ENCODE peak calls at places on chromosomes 3 and 15, in four cellular contexts. J is left lung; B is endothelial cell of umbilical vein; G is CD4-positive, alpha-beta memory T cell. V is an unnamed sample.
A peak's percentile ranks its signal among the peaks of the same experiment; 100 is the strongest.

GRCh38 chr15:71807691-71808091 is 2.7 kb upstream of the NR2E3 start:
- DNase-seq in J (no peak), B (no peak), G (no peak), V (no peak)

GRCh38 chr3:149382518-149382917 is 5.1 kb upstream of the TM4SF1 start:
- DNase-seq in J (no peak), B (no peak), G (no peak), V (no peak)

GRCh38 chr3:143731776-143732175 is 116.5 kb downstream of the SLC9A9 start:
- DNase-seq in J (no peak), B (no peak), G (no peak), V (no peak)

GRCh38 chr3:94076055-94076454 is 13.2 kb downstream of the NSUN3 start:
- DNase-seq in J (no peak), B (no peak), G (no peak), V (no peak)

GRCh38 chr3:188489639-188490405 is 335.9 kb downstream of the LPP start:
- DNase-seq in J (no peak), B (no peak), G (no peak), V (no peak)

GRCh38 chr15:74259821-74260502 is 23.8 kb downstream of the CCDC33 start:
- DNase-seq in J (peak; percentile 30), B (no peak), G (no peak), V (no peak)

GRCh38 chr3:125202197-125202596 is 10.4 kb downstream of the SLC12A8 start:
- DNase-seq in J (no peak), B (no peak), G (no peak), V (no peak)

GRCh38 chr15:42457445-42458442 is 33.2 kb downstream of the ZNF106 start:
- DNase-seq in J (no peak), B (peak; percentile 83), G (no peak), V (no peak)

GRCh38 chr15:60392986-60393811 is 4.6 kb downstream of the ANXA2 start:
- DNase-seq in J (no peak), B (peak; percentile 94), G (no peak), V (no peak)

GRCh38 chr3:110946810-110947209 is 124.8 kb upstream of the NECTIN3 start:
- DNase-seq in J (no peak), B (no peak), G (no peak), V (no peak)

GRCh38 chr15:41513282-41514227 is at the start of gene LTK:
- DNase-seq in J (no peak), B (no peak), G (peak; percentile 50), V (no peak)

GRCh38 chr3:15287565-15288330 is 44.6 kb downstream of the SH3BP5 start:
- DNase-seq in J (peak; percentile 49), B (no peak), G (no peak), V (no peak)

GRCh38 chr3:133269393-133269792 is 130.5 kb upstream of the BFSP2 start:
- DNase-seq in J (no peak), B (no peak), G (no peak), V (no peak)

GRCh38 chr15:38996111-38996541 is 431.5 kb upstream of the RASGRP1 start:
- DNase-seq in J (no peak), B (peak; percentile 96), G (no peak), V (no peak)

GRCh38 chr3:69451594-69451993 is 65.7 kb upstream of the FRMD4B start:
- DNase-seq in J (no peak), B (peak; percentile 35), G (no peak), V (no peak)

GRCh38 chr3:143951351-143951971 is 20.2 kb upstream of the DIPK2A start:
- DNase-seq in J (no peak), B (peak; percentile 49), G (no peak), V (no peak)

GRCh38 chr3:12483364-12483763 is 916 bp upstream of the TSEN2 start:
- DNase-seq in J (no peak), B (no peak), G (no peak), V (no peak)

GRCh38 chr3:12959838-12960378 is 113.3 kb downstream of the IQSEC1 start:
- DNase-seq in J (peak; percentile 82), B (peak; percentile 39), G (no peak), V (no peak)

GRCh38 chr3:183988216-183988790 is 29.4 kb downstream of the ABCC5 start:
- DNase-seq in J (no peak), B (no peak), G (no peak), V (no peak)

GRCh38 chr15:99466701-99467337 is 99.0 kb upstream of the MEF2A start:
- DNase-seq in J (no peak), B (peak; percentile 26), G (no peak), V (no peak)

GRCh38 chr15:69080203-69080957 is 65.9 kb downstream of the NOX5 start:
- DNase-seq in J (no peak), B (peak; percentile 72), G (no peak), V (no peak)

GRCh38 chr3:52406231-52406661 is 38.7 kb downstream of the SEMA3G start:
- DNase-seq in J (no peak), B (no peak), G (peak; percentile 28), V (no peak)

GRCh38 chr3:113214917-113215595 is 3.7 kb downstream of the BOC start:
- DNase-seq in J (no peak), B (no peak), G (no peak), V (no peak)

GRCh38 chr3:170258105-170258487 is 35.9 kb downstream of the PRKCI start:
- DNase-seq in J (no peak), B (no peak), G (no peak), V (no peak)

GRCh38 chr3:187587012-187587544 is 83.1 kb downstream of the SST start:
- DNase-seq in J (no peak), B (no peak), G (no peak), V (no peak)

GRCh38 chr15:69089258-69089657 is 71.2 kb upstream of the GLCE start:
- DNase-seq in J (no peak), B (no peak), G (no peak), V (no peak)

GRCh38 chr3:186360779-186361178 is 1.3 kb downstream of the DGKG start:
- DNase-seq in J (peak; percentile 87), B (no peak), G (no peak), V (no peak)

GRCh38 chr15:90394702-90395442 is 6.8 kb downstream of the IQGAP1 start:
- DNase-seq in J (no peak), B (no peak), G (no peak), V (no peak)

GRCh38 chr15:74790080-74790916 is 8.4 kb downstream of the CSK start:
- DNase-seq in J (peak; percentile 86), B (no peak), G (peak; percentile 76), V (no peak)

GRCh38 chr3:23966308-23966707 is 21.2 kb downstream of the NR1D2 start:
- DNase-seq in J (no peak), B (peak; percentile 70), G (no peak), V (no peak)

GRCh38 chr3:71325715-71326114 is 257.8 kb downstream of the FOXP1 start:
- DNase-seq in J (no peak), B (no peak), G (no peak), V (no peak)

GRCh38 chr15:86620113-86620512 is 540.4 kb downstream of the AGBL1 start:
- DNase-seq in J (no peak), B (no peak), G (no peak), V (no peak)

GRCh38 chr3:196189608-196190347 is 21.4 kb downstream of the ZDHHC19 start:
- DNase-seq in J (peak; percentile 70), B (no peak), G (no peak), V (no peak)
- H3K27ac ChIP-seq in J (no peak overlapping the region), B (no peak overlapping the region), G (no peak overlapping the region), V (no peak overlapping the region)

DNA sequence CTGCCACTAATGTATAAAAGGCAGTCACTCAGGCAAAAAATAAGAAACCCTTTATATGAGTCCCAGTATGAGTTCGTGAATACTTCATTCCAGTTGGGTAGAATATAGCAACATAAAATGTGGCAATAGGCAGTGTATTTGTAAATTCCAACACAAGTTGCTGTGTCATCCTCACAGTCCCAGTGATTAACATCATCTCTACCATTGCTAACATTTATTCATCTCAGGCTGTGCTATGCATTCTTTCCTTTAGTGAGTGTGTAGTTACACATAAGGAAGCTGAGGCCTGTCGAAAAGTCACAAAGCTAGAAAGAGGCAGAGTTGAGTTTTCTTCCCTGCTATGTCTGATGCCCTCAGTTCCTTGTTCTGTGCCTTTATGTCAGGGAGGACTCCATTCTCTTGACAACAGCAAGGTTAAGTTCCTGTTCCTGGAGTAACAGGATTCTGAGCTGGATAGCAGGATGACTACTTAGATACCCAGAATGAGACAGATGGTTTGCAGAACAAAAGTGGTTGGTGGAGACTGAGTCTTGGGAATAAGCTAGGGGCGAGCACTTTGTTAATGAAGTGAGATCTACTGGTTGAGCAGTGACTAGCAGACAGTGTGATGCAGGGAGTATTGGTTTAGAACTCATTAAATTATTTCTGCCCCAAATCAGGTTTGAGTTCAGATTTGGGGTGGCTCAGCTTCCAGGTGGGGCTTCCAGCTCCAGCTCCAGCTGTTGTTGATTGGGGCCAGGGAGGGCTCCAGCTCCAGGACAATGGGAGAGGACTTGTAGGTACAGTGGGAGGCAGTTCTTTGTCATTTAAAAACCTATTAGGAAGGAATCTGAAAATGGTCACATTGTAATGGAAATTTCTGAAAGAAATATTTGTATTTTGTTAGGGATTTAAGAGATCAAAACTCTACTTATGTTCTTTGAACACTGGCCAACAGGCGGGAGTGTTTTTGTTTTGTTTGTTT is 96.7 kb downstream of the FNDC3B start:
- DNase-seq in J (no peak), B (peak; percentile 45), G (no peak), V (no peak)
- H3K27ac ChIP-seq in J (peak overlapping the region; percentile 98), B (peak overlapping the region; percentile 99), G (no peak overlapping the region), V (no peak overlapping the region)

GRCh38 chr3:141109761-141110160 is 58.6 kb downstream of the SPSB4 start:
- DNase-seq in J (no peak), B (no peak), G (no peak), V (no peak)
- H3K27ac ChIP-seq in J (no peak overlapping the region), B (no peak overlapping the region), G (no peak overlapping the region), V (no peak overlapping the region)

DNA sequence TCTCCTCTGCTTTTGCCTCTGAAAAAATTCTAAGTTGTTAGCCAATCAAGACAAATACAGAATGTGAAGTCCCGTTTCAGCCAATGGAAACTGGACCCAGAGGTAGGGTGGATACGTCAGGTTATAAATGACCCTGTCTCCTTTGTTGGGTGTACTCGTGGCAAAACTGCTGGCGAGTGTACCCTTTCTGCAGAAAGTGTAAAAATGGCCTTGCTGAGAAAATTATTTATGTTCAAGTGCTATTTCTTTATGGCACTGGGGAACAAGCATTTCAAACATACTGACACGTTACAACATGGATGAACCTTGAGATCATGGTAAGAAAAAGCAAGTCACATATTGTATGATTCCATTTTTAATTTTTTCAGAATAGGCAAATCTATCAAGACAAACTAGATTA is 2.9 kb upstream of the TATDN2 start:
- DNase-seq in J (no peak), B (no peak), G (no peak), V (no peak)
- H3K27ac ChIP-seq in J (peak overlapping the region; percentile 68), B (no peak overlapping the region), G (no peak overlapping the region), V (no peak overlapping the region)

GRCh38 chr15:76321171-76321570 is 9.9 kb upstream of the ETFA start:
- DNase-seq in J (no peak), B (no peak), G (no peak), V (no peak)
- H3K27ac ChIP-seq in J (no peak overlapping the region), B (no peak overlapping the region), G (no peak overlapping the region), V (no peak overlapping the region)

GRCh38 chr15:100810831-100811230 is 68.8 kb upstream of the ALDH1A3 start:
- DNase-seq in J (no peak), B (no peak), G (no peak), V (no peak)
- H3K27ac ChIP-seq in J (no peak overlapping the region), B (no peak overlapping the region), G (no peak overlapping the region), V (no peak overlapping the region)

V was measured in CD4-positive, alpha-beta T cell.